ENCODE peak calls at places on chromosomes 5 and 9, in six cellular contexts. One of them, this sample, is unnamed.

GRCh38 chr5:163773181-163773580 is 267.8 kb downstream of the MAT2B start:
- DNase-seq in neural progenitor cell: no peak
- DNase-seq in astrocyte: no peak
- DNase-seq in PC-9: no peak
- DNase-seq in PC-3: no peak
- DNase-seq in fibroblast of lung: no peak
- DNase-seq in this sample: no peak

GRCh38 chr9:26170224-26170623 is 492.0 kb upstream of the TUSC1 start:
- DNase-seq in fibroblast of lung: peak
- DNase-seq in astrocyte: peak
- DNase-seq in PC-9: no peak
- DNase-seq in neural progenitor cell: no peak
- DNase-seq in PC-3: no peak
- DNase-seq in this sample: no peak

GRCh38 chr9:120989065-120989464 is 61.0 kb downstream of the C5 start:
- DNase-seq in PC-9: no peak
- DNase-seq in neural progenitor cell: no peak
- DNase-seq in astrocyte: no peak
- DNase-seq in fibroblast of lung: no peak
- DNase-seq in PC-3: no peak
- DNase-seq in this sample: no peak

GRCh38 chr9:9563817-9564216 is 1049.0 kb downstream of the PTPRD start:
- DNase-seq in astrocyte: no peak
- DNase-seq in PC-3: no peak
- DNase-seq in fibroblast of lung: no peak
- DNase-seq in neural progenitor cell: no peak
- DNase-seq in PC-9: no peak
- DNase-seq in this sample: no peak

GRCh38 chr5:53712327-53712726 is 151.9 kb downstream of the NDUFS4 start:
- DNase-seq in PC-9: peak
- DNase-seq in neural progenitor cell: no peak
- DNase-seq in astrocyte: no peak
- DNase-seq in fibroblast of lung: no peak
- DNase-seq in PC-3: no peak
- DNase-seq in this sample: no peak

GRCh38 chr5:80153586-80154126 is 102.2 kb downstream of the SERINC5 start:
- DNase-seq in PC-9: no peak
- DNase-seq in neural progenitor cell: no peak
- DNase-seq in astrocyte: no peak
- DNase-seq in PC-3: no peak
- DNase-seq in fibroblast of lung: no peak
- DNase-seq in this sample: no peak

GRCh38 chr5:126961702-126962101 is 68.7 kb downstream of the MARCHF3 start:
- DNase-seq in neural progenitor cell: no peak
- DNase-seq in PC-3: peak
- DNase-seq in astrocyte: no peak
- DNase-seq in PC-9: no peak
- DNase-seq in fibroblast of lung: no peak
- DNase-seq in this sample: peak

GRCh38 chr5:7650755-7651154 is 200.2 kb downstream of the CFAP90 start:
- DNase-seq in PC-3: no peak
- DNase-seq in PC-9: no peak
- DNase-seq in fibroblast of lung: peak
- DNase-seq in neural progenitor cell: no peak
- DNase-seq in astrocyte: peak
- DNase-seq in this sample: no peak

GRCh38 chr9:15867334-15867733 is 314.5 kb downstream of the CCDC171 start:
- DNase-seq in PC-3: no peak
- DNase-seq in astrocyte: no peak
- DNase-seq in PC-9: no peak
- DNase-seq in neural progenitor cell: no peak
- DNase-seq in fibroblast of lung: no peak
- DNase-seq in this sample: no peak

GRCh38 chr9:118003240-118003639 is 299.0 kb downstream of the TLR4 start:
- DNase-seq in PC-3: no peak
- DNase-seq in neural progenitor cell: peak
- DNase-seq in fibroblast of lung: no peak
- DNase-seq in PC-9: no peak
- DNase-seq in astrocyte: no peak
- DNase-seq in this sample: no peak

GRCh38 chr5:36730537-36731216 is 124.3 kb downstream of the SLC1A3 start:
- DNase-seq in astrocyte: no peak
- DNase-seq in fibroblast of lung: no peak
- DNase-seq in PC-9: no peak
- DNase-seq in neural progenitor cell: no peak
- DNase-seq in PC-3: no peak
- DNase-seq in this sample: no peak

GRCh38 chr5:124342586-124342985 is 403.9 kb downstream of the ZNF608 start:
- DNase-seq in PC-3: no peak
- DNase-seq in PC-9: no peak
- DNase-seq in fibroblast of lung: no peak
- DNase-seq in neural progenitor cell: no peak
- DNase-seq in astrocyte: peak
- DNase-seq in this sample: no peak

GRCh38 chr5:173807150-173807784 is 80.9 kb upstream of the CPEB4 start:
- DNase-seq in PC-9: no peak
- DNase-seq in astrocyte: no peak
- DNase-seq in fibroblast of lung: no peak
- DNase-seq in neural progenitor cell: no peak
- DNase-seq in PC-3: no peak
- DNase-seq in this sample: no peak

GRCh38 chr5:998975-999501 is 9.6 kb upstream of the NKD2 start:
- DNase-seq in astrocyte: no peak
- DNase-seq in fibroblast of lung: no peak
- DNase-seq in neural progenitor cell: no peak
- DNase-seq in PC-9: peak
- DNase-seq in PC-3: no peak
- DNase-seq in this sample: no peak

GRCh38 chr5:1000329-1000728 is 8.3 kb upstream of the NKD2 start:
- DNase-seq in PC-9: no peak
- DNase-seq in fibroblast of lung: no peak
- DNase-seq in PC-3: no peak
- DNase-seq in astrocyte: no peak
- DNase-seq in neural progenitor cell: no peak
- DNase-seq in this sample: no peak

GRCh38 chr5:998276-998974 is 10.2 kb upstream of the NKD2 start:
- DNase-seq in PC-9: no peak
- DNase-seq in PC-3: no peak
- DNase-seq in astrocyte: no peak
- DNase-seq in neural progenitor cell: no peak
- DNase-seq in fibroblast of lung: no peak
- DNase-seq in this sample: no peak

GRCh38 chr5:1001406-1002270 is 7.0 kb upstream of the NKD2 start:
- DNase-seq in PC-3: no peak
- DNase-seq in PC-9: no peak
- DNase-seq in fibroblast of lung: no peak
- DNase-seq in astrocyte: no peak
- DNase-seq in neural progenitor cell: no peak
- DNase-seq in this sample: no peak

GRCh38 chr5:999724-1000123 is 8.9 kb upstream of the NKD2 start:
- DNase-seq in fibroblast of lung: no peak
- DNase-seq in PC-3: no peak
- DNase-seq in astrocyte: no peak
- DNase-seq in neural progenitor cell: no peak
- DNase-seq in PC-9: no peak
- DNase-seq in this sample: no peak
- H3K4me3 ChIP-seq in fibroblast of lung: no peak
- H3K4me3 ChIP-seq in PC-3: no peak
- H3K4me3 ChIP-seq in astrocyte: no peak
- H3K4me3 ChIP-seq in neural progenitor cell: no peak
- H3K4me3 ChIP-seq in PC-9: no peak
- H3K4me3 ChIP-seq in this sample: no peak

GRCh38 chr9:78808087-78808486 is 511.2 kb downstream of the PSAT1 start:
- DNase-seq in fibroblast of lung: no peak
- DNase-seq in PC-3: no peak
- DNase-seq in PC-9: no peak
- DNase-seq in astrocyte: no peak
- DNase-seq in neural progenitor cell: no peak
- DNase-seq in this sample: no peak

GRCh38 chr9:78812665-78813064 is 515.7 kb downstream of the PSAT1 start:
- DNase-seq in astrocyte: no peak
- DNase-seq in neural progenitor cell: no peak
- DNase-seq in PC-3: no peak
- DNase-seq in fibroblast of lung: no peak
- DNase-seq in PC-9: no peak
- DNase-seq in this sample: no peak

GRCh38 chr9:78811562-78812276 is 514.8 kb downstream of the PSAT1 start:
- DNase-seq in PC-3: peak
- DNase-seq in PC-9: peak
- DNase-seq in neural progenitor cell: peak
- DNase-seq in fibroblast of lung: peak
- DNase-seq in astrocyte: peak
- DNase-seq in this sample: no peak

GRCh38 chr9:78813602-78814180 is 516.8 kb downstream of the PSAT1 start:
- DNase-seq in PC-9: no peak
- DNase-seq in fibroblast of lung: no peak
- DNase-seq in PC-3: no peak
- DNase-seq in astrocyte: no peak
- DNase-seq in neural progenitor cell: no peak
- DNase-seq in this sample: no peak
- TF ChIP-seq EZH2 in PC-9: no peak
- TF ChIP-seq EZH2 in fibroblast of lung: no peak
- TF ChIP-seq EZH2 in PC-3: no peak
- TF ChIP-seq EZH2 in astrocyte: no peak
- TF ChIP-seq EZH2 in neural progenitor cell: no peak
- TF ChIP-seq EZH2 in this sample: no peak

GRCh38 chr5:155019601-155020226 is 6.2 kb downstream of the KIF4B start:
- DNase-seq in fibroblast of lung: no peak
- DNase-seq in PC-9: no peak
- DNase-seq in astrocyte: no peak
- DNase-seq in neural progenitor cell: no peak
- DNase-seq in PC-3: no peak
- DNase-seq in this sample: no peak
- H2AFZ ChIP-seq in fibroblast of lung: no peak
- H2AFZ ChIP-seq in PC-9: no peak
- H2AFZ ChIP-seq in astrocyte: no peak
- H2AFZ ChIP-seq in neural progenitor cell: no peak
- H2AFZ ChIP-seq in PC-3: no peak
- H2AFZ ChIP-seq in this sample: no peak

GRCh38 chr9:93959739-93960154 is 4.6 kb upstream of the BARX1 start:
- DNase-seq in PC-9: no peak
- DNase-seq in neural progenitor cell: no peak
- DNase-seq in fibroblast of lung: no peak
- DNase-seq in PC-3: no peak
- DNase-seq in astrocyte: no peak
- DNase-seq in this sample: no peak

GRCh38 chr9:93958121-93958874 is 3.1 kb upstream of the BARX1 start:
- DNase-seq in PC-9: no peak
- DNase-seq in fibroblast of lung: no peak
- DNase-seq in PC-3: no peak
- DNase-seq in astrocyte: no peak
- DNase-seq in neural progenitor cell: peak
- DNase-seq in this sample: no peak

GRCh38 chr9:93960221-93960970 is 5.2 kb upstream of the BARX1 start:
- DNase-seq in PC-9: no peak
- DNase-seq in fibroblast of lung: no peak
- DNase-seq in PC-3: peak
- DNase-seq in astrocyte: no peak
- DNase-seq in neural progenitor cell: peak
- DNase-seq in this sample: no peak

GRCh38 chr9:93960971-93961841 is 6.1 kb upstream of the BARX1 start:
- DNase-seq in PC-9: no peak
- DNase-seq in astrocyte: no peak
- DNase-seq in PC-3: no peak
- DNase-seq in neural progenitor cell: no peak
- DNase-seq in fibroblast of lung: no peak
- DNase-seq in this sample: no peak

GRCh38 chr9:93958875-93959682 is 3.9 kb upstream of the BARX1 start:
- DNase-seq in neural progenitor cell: peak
- DNase-seq in PC-3: no peak
- DNase-seq in astrocyte: no peak
- DNase-seq in PC-9: no peak
- DNase-seq in fibroblast of lung: peak
- DNase-seq in this sample: no peak
- H3K4me3 ChIP-seq in neural progenitor cell: peak
- H3K4me3 ChIP-seq in PC-3: no peak
- H3K4me3 ChIP-seq in astrocyte: no peak
- H3K4me3 ChIP-seq in PC-9: no peak
- H3K4me3 ChIP-seq in fibroblast of lung: no peak
- H3K4me3 ChIP-seq in this sample: no peak

GRCh38 chr5:135488727-135489465 is 36.7 kb upstream of the TIFAB start:
- DNase-seq in PC-3: peak
- DNase-seq in astrocyte: peak
- DNase-seq in fibroblast of lung: peak
- DNase-seq in PC-9: peak
- DNase-seq in neural progenitor cell: peak
- DNase-seq in this sample: no peak
- TF ChIP-seq EZH2 in PC-3: no peak
- TF ChIP-seq EZH2 in astrocyte: no peak
- TF ChIP-seq EZH2 in fibroblast of lung: no peak
- TF ChIP-seq EZH2 in PC-9: peak
- TF ChIP-seq EZH2 in neural progenitor cell: peak
- TF ChIP-seq EZH2 in this sample: no peak

GRCh38 chr9:136405481-136405880 is 4.9 kb downstream of the ENTR1 start:
- DNase-seq in PC-3: no peak
- DNase-seq in astrocyte: no peak
- DNase-seq in PC-9: no peak
- DNase-seq in neural progenitor cell: no peak
- DNase-seq in fibroblast of lung: no peak
- DNase-seq in this sample: no peak
- H2AFZ ChIP-seq in PC-3: no peak
- H2AFZ ChIP-seq in astrocyte: no peak
- H2AFZ ChIP-seq in PC-9: no peak
- H2AFZ ChIP-seq in neural progenitor cell: no peak
- H2AFZ ChIP-seq in fibroblast of lung: no peak
- H2AFZ ChIP-seq in this sample: no peak

DNA sequence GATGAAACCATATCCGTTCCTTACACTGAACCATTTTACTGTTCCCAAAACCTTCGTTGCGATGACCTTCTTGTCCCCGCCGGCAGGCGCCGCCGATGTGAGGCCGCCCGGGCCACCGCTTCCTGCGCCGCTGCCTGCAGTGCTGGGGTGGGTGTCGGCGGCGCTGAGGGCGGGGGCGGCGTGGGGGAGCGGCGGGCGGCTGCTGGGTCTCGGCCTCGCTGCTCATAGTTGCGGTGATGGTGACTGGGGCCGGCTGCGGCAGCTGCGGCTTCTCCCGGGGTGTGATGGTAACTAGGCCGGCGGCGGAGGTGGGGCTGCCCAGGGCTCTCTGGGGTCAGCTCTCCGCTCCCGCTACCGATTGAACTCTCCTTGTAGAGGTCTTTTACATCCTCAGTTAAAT is 14.1 kb upstream of the OR2S2 start:
- DNase-seq in PC-9: no peak
- DNase-seq in astrocyte: no peak
- DNase-seq in PC-3: no peak
- DNase-seq in fibroblast of lung: peak
- DNase-seq in neural progenitor cell: peak
- DNase-seq in this sample: no peak
- H3K4me3 ChIP-seq in PC-9: no peak
- H3K4me3 ChIP-seq in astrocyte: no peak
- H3K4me3 ChIP-seq in PC-3: no peak
- H3K4me3 ChIP-seq in fibroblast of lung: no peak
- H3K4me3 ChIP-seq in neural progenitor cell: peak
- H3K4me3 ChIP-seq in this sample: no peak

This sample was measured in keratinocyte.